ENCODE peak calls at places on chromosomes 2 and 18, in five cellular contexts. I, V, N, S and Q are unnamed samples.

GRCh38 chr2:96591054-96591453 is 47.1 kb downstream of the KANSL3 start:
- DNase-seq in I (peak), V (no peak), N (no peak), S (no peak), Q (no peak)

GRCh38 chr2:105775809-105776559 is 31.3 kb downstream of the NCK2 start:
- DNase-seq in I (no peak), V (no peak), N (no peak), S (no peak), Q (no peak)

GRCh38 chr18:32093106-32093511 is 1.4 kb downstream of the RNF138 start:
- DNase-seq in I (peak), V (peak), N (peak), S (no peak), Q (peak)

GRCh38 chr18:55779711-55780590 is 192.0 kb upstream of the TCF4 start:
- DNase-seq in I (no peak), V (peak), N (no peak), S (no peak), Q (no peak)

GRCh38 chr18:23716516-23716915 is 27.3 kb downstream of the LAMA3 start:
- DNase-seq in I (peak), V (no peak), N (no peak), S (no peak), Q (no peak)

GRCh38 chr18:35159782-35160181 is 81.1 kb upstream of the ZNF397 start:
- DNase-seq in I (no peak), V (no peak), N (no peak), S (no peak), Q (no peak)

GRCh38 chr18:48743046-48743445 is 204.2 kb downstream of the CTIF start:
- DNase-seq in I (peak), V (no peak), N (peak), S (no peak), Q (no peak)

GRCh38 chr2:65076345-65076710 is 20.1 kb downstream of the CEP68 start:
- DNase-seq in I (peak), V (no peak), N (no peak), S (no peak), Q (no peak)

GRCh38 chr18:57859314-57859713 is 56.2 kb upstream of the ATP8B1 start:
- DNase-seq in I (no peak), V (no peak), N (no peak), S (no peak), Q (no peak)

GRCh38 chr2:39568561-39569006 is 97.1 kb upstream of the TMEM178A start:
- DNase-seq in I (peak), V (no peak), N (no peak), S (peak), Q (no peak)

GRCh38 chr2:240622631-240623235 is 2.5 kb upstream of the GPR35 start:
- DNase-seq in I (no peak), V (peak), N (no peak), S (no peak), Q (no peak)

GRCh38 chr2:219566640-219567039 is 4.7 kb downstream of the OBSL1 start:
- DNase-seq in I (no peak), V (no peak), N (no peak), S (no peak), Q (no peak)

GRCh38 chr2:6639870-6640639 is 225.7 kb downstream of the CMPK2 start:
- DNase-seq in I (no peak), V (no peak), N (no peak), S (no peak), Q (no peak)

GRCh38 chr2:230849633-230850357 is 14.9 kb upstream of the ITM2C start:
- DNase-seq in I (no peak), V (peak), N (no peak), S (no peak), Q (no peak)

GRCh38 chr2:52456759-52457377 is 1310.7 kb upstream of the CHAC2 start:
- DNase-seq in I (peak), V (no peak), N (no peak), S (no peak), Q (no peak)

GRCh38 chr18:61900504-61901281 is 7.9 kb upstream of the RNF152 start:
- DNase-seq in I (no peak), V (no peak), N (no peak), S (no peak), Q (no peak)

GRCh38 chr2:55901322-55901721 is 22.3 kb downstream of the EFEMP1 start:
- DNase-seq in I (peak), V (no peak), N (no peak), S (no peak), Q (no peak)

GRCh38 chr18:48711651-48712486 is 173.0 kb downstream of the CTIF start:
- DNase-seq in I (no peak), V (no peak), N (no peak), S (no peak), Q (no peak)

GRCh38 chr18:39724652-39725051 is 2159.1 kb upstream of the CELF4 start:
- DNase-seq in I (peak), V (no peak), N (no peak), S (no peak), Q (no peak)

GRCh38 chr2:216306868-216307267 is 65.4 kb downstream of the MARCHF4 start:
- DNase-seq in I (no peak), V (no peak), N (no peak), S (no peak), Q (no peak)

GRCh38 chr2:233988581-233988980 is 61.9 kb upstream of the SPP2 start:
- DNase-seq in I (no peak), V (no peak), N (no peak), S (no peak), Q (no peak)

GRCh38 chr2:152525277-152525838 is 190.4 kb downstream of the FMNL2 start:
- DNase-seq in I (peak), V (no peak), N (no peak), S (no peak), Q (no peak)

GRCh38 chr2:26731714-26732113 is 32.4 kb upstream of the SLC35F6 start:
- DNase-seq in I (no peak), V (no peak), N (no peak), S (no peak), Q (no peak)

GRCh38 chr2:16014041-16014787 is 73.9 kb downstream of the MYCN start:
- DNase-seq in I (no peak), V (peak), N (no peak), S (no peak), Q (no peak)

GRCh38 chr18:76445275-76445674 is 49.8 kb downstream of the ZNF516 start:
- DNase-seq in I (peak), V (no peak), N (no peak), S (peak), Q (no peak)

GRCh38 chr2:110876167-110876999 is 144.0 kb downstream of the ACOXL start:
- DNase-seq in I (no peak), V (no peak), N (no peak), S (no peak), Q (no peak)

GRCh38 chr2:182655750-182656149 is 60.3 kb upstream of the DNAJC10 start:
- DNase-seq in I (peak), V (no peak), N (no peak), S (no peak), Q (no peak)

GRCh38 chr18:36534154-36534688 is 236.7 kb downstream of the FHOD3 start:
- DNase-seq in I (peak), V (no peak), N (no peak), S (no peak), Q (no peak)

GRCh38 chr18:68233043-68233442 is 481.9 kb downstream of the TMX3 start:
- DNase-seq in I (no peak), V (no peak), N (no peak), S (no peak), Q (no peak)

GRCh38 chr18:22778996-22779395 is 154.1 kb upstream of the RBBP8 start:
- DNase-seq in I (no peak), V (no peak), N (no peak), S (no peak), Q (no peak)

GRCh38 chr2:10844083-10844482 is 31.5 kb upstream of the PDIA6 start:
- DNase-seq in I (peak), V (peak), N (no peak), S (peak), Q (no peak)

GRCh38 chr18:46622999-46623398 is 34.0 kb downstream of the LOXHD1 start:
- DNase-seq in I (no peak), V (no peak), N (no peak), S (no peak), Q (no peak)

GRCh38 chr2:60554649-60555065 is 1.2 kb upstream of the BCL11A start:
- DNase-seq in I (no peak), V (peak), N (no peak), S (no peak), Q (no peak)

GRCh38 chr18:32920796-32921787 is 148.3 kb upstream of the KLHL14 start:
- DNase-seq in I (peak), V (no peak), N (no peak), S (peak), Q (no peak)

GRCh38 chr2:179622635-179623034 is 238.8 kb downstream of the ZNF385B start:
- DNase-seq in I (no peak), V (no peak), N (no peak), S (no peak), Q (no peak)

GRCh38 chr2:192087398-192087958 is 107.3 kb downstream of the TMEFF2 start:
- DNase-seq in I (peak), V (no peak), N (no peak), S (no peak), Q (no peak)

GRCh38 chr2:98505991-98506664 is 61.5 kb downstream of the INPP4A start:
- DNase-seq in I (no peak), V (no peak), N (no peak), S (no peak), Q (no peak)

GRCh38 chr18:45571161-45571560 is 44.1 kb upstream of the SLC14A2 start:
- DNase-seq in I (no peak), V (no peak), N (no peak), S (no peak), Q (no peak)

GRCh38 chr18:45567123-45567522 is 48.2 kb upstream of the SLC14A2 start:
- DNase-seq in I (peak), V (no peak), N (no peak), S (no peak), Q (no peak)

GRCh38 chr18:45568017-45568416 is 47.3 kb upstream of the SLC14A2 start:
- DNase-seq in I (no peak), V (no peak), N (no peak), S (no peak), Q (no peak)

GRCh38 chr18:45569566-45569965 is 45.7 kb upstream of the SLC14A2 start:
- DNase-seq in I (peak), V (no peak), N (no peak), S (no peak), Q (no peak)

DNA sequence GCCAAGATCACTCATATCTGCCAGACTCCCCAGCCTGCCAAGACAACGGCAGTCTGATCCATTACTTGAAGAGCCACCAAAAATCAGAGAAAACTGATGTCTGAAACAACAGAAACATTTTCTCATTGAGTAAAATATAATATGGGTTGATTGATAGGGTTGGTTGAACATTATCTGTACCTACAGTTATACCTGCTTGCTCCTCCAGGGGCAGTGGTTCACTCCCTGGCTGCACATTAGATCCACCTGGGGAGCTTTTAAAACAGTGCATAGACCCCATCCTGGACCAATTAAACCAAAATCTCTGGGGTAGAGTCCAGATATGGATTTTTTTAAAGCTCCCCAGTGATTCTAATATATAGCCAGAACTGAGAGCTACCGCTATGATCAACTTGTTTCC is 43.6 kb upstream of the SLC14A2 start:
- DNase-seq in I (no peak), V (no peak), N (no peak), S (no peak), Q (no peak)
- TF ChIP-seq CTCF in I (peak), V (no peak), N (no peak), S (peak), Q (peak)

GRCh38 chr2:67046568-67046967 is 350.6 kb upstream of the ETAA1 start:
- DNase-seq in I (no peak), V (no peak), N (no peak), S (peak), Q (no peak)

GRCh38 chr2:67043781-67044478 is 353.2 kb upstream of the ETAA1 start:
- DNase-seq in I (no peak), V (no peak), N (no peak), S (no peak), Q (no peak)

GRCh38 chr2:67050621-67051020 is 346.5 kb upstream of the ETAA1 start:
- DNase-seq in I (no peak), V (no peak), N (no peak), S (no peak), Q (no peak)

GRCh38 chr2:67048314-67048713 is 348.8 kb upstream of the ETAA1 start:
- DNase-seq in I (no peak), V (no peak), N (no peak), S (no peak), Q (no peak)
- TF ChIP-seq CTCF in I (no peak), V (no peak), N (no peak), S (no peak), Q (no peak)

DNA sequence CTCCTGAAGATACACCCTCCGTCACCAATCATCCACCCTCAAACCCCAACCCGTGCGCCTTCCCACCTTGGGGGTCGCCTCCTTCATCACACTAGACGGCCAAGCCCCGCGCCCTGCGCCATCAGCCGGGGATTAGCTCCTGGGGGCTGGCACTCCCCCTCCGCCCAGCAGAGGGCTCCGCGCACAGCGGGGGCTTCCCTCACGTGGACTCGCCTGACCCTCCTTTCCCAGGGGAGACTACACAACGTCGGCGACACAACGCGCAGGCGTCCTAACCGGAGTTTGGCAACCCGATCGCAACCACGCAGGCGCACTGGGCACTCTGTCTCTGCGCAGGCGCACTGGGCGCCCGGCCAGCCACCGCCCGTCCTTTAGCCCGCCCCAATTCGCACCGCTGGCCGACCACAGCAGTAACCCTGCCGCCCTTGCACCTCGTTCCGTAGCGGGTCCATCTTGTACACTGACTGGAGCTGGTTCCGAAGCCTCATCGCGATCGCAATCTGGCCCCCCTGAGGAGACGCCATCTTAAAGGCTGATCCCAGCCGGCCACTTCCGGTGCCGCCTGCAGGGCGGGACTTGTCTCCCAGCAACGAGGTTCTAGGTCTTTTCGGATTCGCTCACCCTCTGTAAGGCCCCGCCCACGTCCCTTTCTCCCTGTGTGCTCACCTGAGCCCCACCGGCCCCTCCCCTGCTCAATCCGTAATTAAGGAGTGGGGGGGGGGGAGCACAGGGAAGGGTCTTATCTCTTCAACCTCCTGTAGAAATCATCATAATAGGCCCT is at the start of gene PCGF1:
- DNase-seq in I (peak), V (peak), N (peak), S (peak), Q (peak)
- TF ChIP-seq CTCF in I (peak), V (peak), N (peak), S (peak), Q (peak)

GRCh38 chr2:207501797-207502196 is 28.0 kb upstream of the CREB1 start:
- DNase-seq in I (no peak), V (no peak), N (no peak), S (no peak), Q (no peak)

GRCh38 chr2:207502199-207502598 is 27.6 kb upstream of the CREB1 start:
- DNase-seq in I (no peak), V (no peak), N (no peak), S (no peak), Q (no peak)

GRCh38 chr2:207502799-207503198 is 27.0 kb upstream of the CREB1 start:
- DNase-seq in I (no peak), V (no peak), N (no peak), S (no peak), Q (no peak)

GRCh38 chr2:207499114-207499513 is 30.6 kb upstream of the CREB1 start:
- DNase-seq in I (no peak), V (no peak), N (no peak), S (peak), Q (no peak)

GRCh38 chr2:207498427-207498826 is 31.3 kb upstream of the CREB1 start:
- DNase-seq in I (no peak), V (no peak), N (no peak), S (no peak), Q (no peak)
- TF ChIP-seq CTCF in I (no peak), V (no peak), N (no peak), S (no peak), Q (no peak)

DNA sequence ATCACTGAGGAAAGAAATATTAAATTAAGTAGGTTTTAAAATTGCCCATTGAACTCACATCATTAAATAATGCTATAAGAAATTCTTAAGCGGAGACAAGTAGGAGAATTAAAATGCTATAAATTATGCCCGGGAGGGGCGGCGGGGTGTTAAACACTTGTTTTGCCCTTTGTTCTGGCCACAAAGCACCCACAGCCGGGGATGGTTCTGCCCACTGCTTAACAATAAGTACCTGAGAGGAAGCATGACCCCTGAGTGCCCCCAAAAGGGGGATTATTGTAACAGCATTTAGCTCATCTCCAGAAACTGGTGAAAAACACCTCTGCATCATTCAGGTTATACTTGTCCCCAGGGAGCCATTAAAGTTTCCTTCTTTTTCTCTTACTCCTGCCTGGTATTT is 332.7 kb upstream of the POU3F3 start:
- DNase-seq in I (no peak), V (no peak), N (no peak), S (no peak), Q (no peak)
- TF ChIP-seq CTCF in I (no peak), V (no peak), N (no peak), S (no peak), Q (no peak)